ENCODE peak calls at places on chromosomes 7 and 10, in four cellular contexts. One of them, this sample, is unnamed.

GRCh38 chr10:63072951-63073350 is 60.2 kb upstream of the NRBF2 start:
- DNase-seq in GM12892: no peak
- DNase-seq in activated naive CD8-positive, alpha-beta T cell treated with anti-CD3 and anti-CD28 coated beads for 36 hours: no peak
- DNase-seq in transverse colon: no peak
- DNase-seq in this sample: no peak

GRCh38 chr10:133134411-133135115 is 25.5 kb upstream of the KNDC1 start:
- DNase-seq in GM12892: no peak
- DNase-seq in transverse colon: no peak
- DNase-seq in activated naive CD8-positive, alpha-beta T cell treated with anti-CD3 and anti-CD28 coated beads for 36 hours: no peak
- DNase-seq in this sample: no peak

GRCh38 chr10:18104223-18104872 is 35.9 kb upstream of the CACNB2 start:
- DNase-seq in activated naive CD8-positive, alpha-beta T cell treated with anti-CD3 and anti-CD28 coated beads for 36 hours: peak; percentile 19
- DNase-seq in transverse colon: peak; percentile 56
- DNase-seq in GM12892: no peak
- DNase-seq in this sample: no peak

GRCh38 chr10:86585037-86585725 is 63.6 kb upstream of the WAPL start:
- DNase-seq in GM12892: peak; percentile 67
- DNase-seq in activated naive CD8-positive, alpha-beta T cell treated with anti-CD3 and anti-CD28 coated beads for 36 hours: peak; percentile 74
- DNase-seq in transverse colon: peak; percentile 76
- DNase-seq in this sample: peak; percentile 79

GRCh38 chr7:99244942-99245341 is 27.7 kb upstream of the MYH16 start:
- DNase-seq in transverse colon: no peak
- DNase-seq in activated naive CD8-positive, alpha-beta T cell treated with anti-CD3 and anti-CD28 coated beads for 36 hours: no peak
- DNase-seq in GM12892: no peak
- DNase-seq in this sample: no peak

GRCh38 chr10:28411648-28412047 is 108.8 kb upstream of the MPP7 start:
- DNase-seq in transverse colon: no peak
- DNase-seq in GM12892: no peak
- DNase-seq in activated naive CD8-positive, alpha-beta T cell treated with anti-CD3 and anti-CD28 coated beads for 36 hours: peak; percentile 31
- DNase-seq in this sample: no peak

GRCh38 chr10:106900041-106900674 is 264.3 kb downstream of the SORCS1 start:
- DNase-seq in transverse colon: no peak
- DNase-seq in activated naive CD8-positive, alpha-beta T cell treated with anti-CD3 and anti-CD28 coated beads for 36 hours: no peak
- DNase-seq in GM12892: no peak
- DNase-seq in this sample: no peak

GRCh38 chr10:73591935-73592699 is 975 bp upstream of the USP54 start:
- DNase-seq in transverse colon: peak; percentile 87
- DNase-seq in activated naive CD8-positive, alpha-beta T cell treated with anti-CD3 and anti-CD28 coated beads for 36 hours: peak; percentile 3
- DNase-seq in GM12892: no peak
- DNase-seq in this sample: no peak

GRCh38 chr7:106076537-106076936 is 35.6 kb downstream of the SYPL1 start:
- DNase-seq in transverse colon: no peak
- DNase-seq in GM12892: no peak
- DNase-seq in activated naive CD8-positive, alpha-beta T cell treated with anti-CD3 and anti-CD28 coated beads for 36 hours: no peak
- DNase-seq in this sample: no peak

GRCh38 chr7:17367502-17367901 is 69.0 kb downstream of the AHR start:
- DNase-seq in activated naive CD8-positive, alpha-beta T cell treated with anti-CD3 and anti-CD28 coated beads for 36 hours: no peak
- DNase-seq in transverse colon: no peak
- DNase-seq in GM12892: no peak
- DNase-seq in this sample: no peak

GRCh38 chr10:27783660-27784059 is 38.0 kb upstream of the MKX start:
- DNase-seq in transverse colon: no peak
- DNase-seq in GM12892: no peak
- DNase-seq in activated naive CD8-positive, alpha-beta T cell treated with anti-CD3 and anti-CD28 coated beads for 36 hours: peak; percentile 18
- DNase-seq in this sample: no peak

GRCh38 chr10:49282879-49283321 is 16.1 kb upstream of the C10orf71 start:
- DNase-seq in transverse colon: no peak
- DNase-seq in GM12892: no peak
- DNase-seq in activated naive CD8-positive, alpha-beta T cell treated with anti-CD3 and anti-CD28 coated beads for 36 hours: no peak
- DNase-seq in this sample: peak; percentile 49

GRCh38 chr7:73671857-73672445 is 4.3 kb downstream of the VPS37D start:
- DNase-seq in activated naive CD8-positive, alpha-beta T cell treated with anti-CD3 and anti-CD28 coated beads for 36 hours: no peak
- DNase-seq in transverse colon: no peak
- DNase-seq in GM12892: no peak
- DNase-seq in this sample: no peak

GRCh38 chr10:93152136-93152535 is 78.4 kb downstream of the CYP26A1 start:
- DNase-seq in activated naive CD8-positive, alpha-beta T cell treated with anti-CD3 and anti-CD28 coated beads for 36 hours: no peak
- DNase-seq in GM12892: no peak
- DNase-seq in transverse colon: no peak
- DNase-seq in this sample: no peak

GRCh38 chr7:359226-359775 is 69.3 kb downstream of the FOXL3 start:
- DNase-seq in transverse colon: no peak
- DNase-seq in GM12892: no peak
- DNase-seq in activated naive CD8-positive, alpha-beta T cell treated with anti-CD3 and anti-CD28 coated beads for 36 hours: no peak
- DNase-seq in this sample: no peak

GRCh38 chr7:142181966-142182365 is 70.4 kb downstream of the MGAM2 start:
- DNase-seq in transverse colon: no peak
- DNase-seq in GM12892: no peak
- DNase-seq in activated naive CD8-positive, alpha-beta T cell treated with anti-CD3 and anti-CD28 coated beads for 36 hours: no peak
- DNase-seq in this sample: no peak

GRCh38 chr7:105584165-105584564 is 2.9 kb upstream of the EFCAB10 start:
- DNase-seq in activated naive CD8-positive, alpha-beta T cell treated with anti-CD3 and anti-CD28 coated beads for 36 hours: no peak
- DNase-seq in GM12892: no peak
- DNase-seq in transverse colon: no peak
- DNase-seq in this sample: no peak

GRCh38 chr7:74217455-74218342 is 7.9 kb downstream of the LAT2 start:
- DNase-seq in transverse colon: peak; percentile 30
- DNase-seq in activated naive CD8-positive, alpha-beta T cell treated with anti-CD3 and anti-CD28 coated beads for 36 hours: no peak
- DNase-seq in GM12892: no peak
- DNase-seq in this sample: no peak

GRCh38 chr10:77109470-77109994 is 528.1 kb downstream of the KCNMA1 start:
- DNase-seq in GM12892: no peak
- DNase-seq in transverse colon: no peak
- DNase-seq in activated naive CD8-positive, alpha-beta T cell treated with anti-CD3 and anti-CD28 coated beads for 36 hours: no peak
- DNase-seq in this sample: no peak

GRCh38 chr10:51079331-51079730 is 5.0 kb downstream of the PRKG1 start:
- DNase-seq in GM12892: no peak
- DNase-seq in transverse colon: no peak
- DNase-seq in activated naive CD8-positive, alpha-beta T cell treated with anti-CD3 and anti-CD28 coated beads for 36 hours: no peak
- DNase-seq in this sample: no peak

GRCh38 chr7:32154797-32155196 is 84.6 kb upstream of the PDE1C start:
- DNase-seq in transverse colon: no peak
- DNase-seq in activated naive CD8-positive, alpha-beta T cell treated with anti-CD3 and anti-CD28 coated beads for 36 hours: no peak
- DNase-seq in GM12892: no peak
- DNase-seq in this sample: no peak

GRCh38 chr7:42262907-42263466 is 26.0 kb upstream of the GLI3 start:
- DNase-seq in GM12892: no peak
- DNase-seq in transverse colon: peak; percentile 36
- DNase-seq in activated naive CD8-positive, alpha-beta T cell treated with anti-CD3 and anti-CD28 coated beads for 36 hours: no peak
- DNase-seq in this sample: no peak

GRCh38 chr7:141012044-141012685 is 2.6 kb downstream of the MRPS33 start:
- DNase-seq in transverse colon: peak; percentile 79
- DNase-seq in GM12892: peak; percentile 15
- DNase-seq in activated naive CD8-positive, alpha-beta T cell treated with anti-CD3 and anti-CD28 coated beads for 36 hours: peak; percentile 67
- DNase-seq in this sample: no peak

GRCh38 chr10:60208676-60209269 is 180.9 kb downstream of the ANK3 start:
- DNase-seq in transverse colon: no peak
- DNase-seq in GM12892: no peak
- DNase-seq in activated naive CD8-positive, alpha-beta T cell treated with anti-CD3 and anti-CD28 coated beads for 36 hours: no peak
- DNase-seq in this sample: no peak

GRCh38 chr7:159020987-159021386 is 123.7 kb downstream of the VIPR2 start:
- DNase-seq in activated naive CD8-positive, alpha-beta T cell treated with anti-CD3 and anti-CD28 coated beads for 36 hours: no peak
- DNase-seq in transverse colon: no peak
- DNase-seq in GM12892: no peak
- DNase-seq in this sample: no peak

GRCh38 chr7:27382307-27382706 is 139.7 kb downstream of the EVX1 start:
- DNase-seq in transverse colon: no peak
- DNase-seq in GM12892: no peak
- DNase-seq in activated naive CD8-positive, alpha-beta T cell treated with anti-CD3 and anti-CD28 coated beads for 36 hours: no peak
- DNase-seq in this sample: no peak

GRCh38 chr7:4828720-4829383 is 33.0 kb downstream of the PAPOLB start:
- DNase-seq in transverse colon: no peak
- DNase-seq in activated naive CD8-positive, alpha-beta T cell treated with anti-CD3 and anti-CD28 coated beads for 36 hours: no peak
- DNase-seq in GM12892: no peak
- DNase-seq in this sample: no peak

GRCh38 chr10:112628951-112629604 is 182.1 kb downstream of the VTI1A start:
- DNase-seq in GM12892: no peak
- DNase-seq in activated naive CD8-positive, alpha-beta T cell treated with anti-CD3 and anti-CD28 coated beads for 36 hours: no peak
- DNase-seq in transverse colon: no peak
- DNase-seq in this sample: no peak

This sample was measured in type B pancreatic cell.